ENCODE peak calls at places on chromosomes 16 and 17, in seven cellular contexts. V, R, P, Z, K, O and G are unnamed samples.

GRCh38 chr17:50350733-50351132 is 4.8 kb downstream of the XYLT2 start:
- DNase-seq in V (no peak), R (no peak), P (no peak), Z (no peak), K (no peak), O (no peak), G (no peak)

GRCh38 chr16:5216681-5217080 is 119.1 kb upstream of the EEF2KMT start:
- DNase-seq in V (no peak), R (no peak), P (no peak), Z (no peak), K (no peak), O (no peak), G (no peak)

GRCh38 chr16:1331712-1332617 is 1.5 kb upstream of the BAIAP3 start:
- DNase-seq in V (peak; percentile 34), R (no peak), P (no peak), Z (peak; percentile 46), K (no peak), O (peak; percentile 83), G (no peak)

GRCh38 chr17:65925606-65926307 is 266.2 kb downstream of the CEP112 start:
- DNase-seq in V (no peak), R (no peak), P (no peak), Z (no peak), K (no peak), O (no peak), G (no peak)

GRCh38 chr17:31371511-31372097 is 19.9 kb upstream of the RAB11FIP4 start:
- DNase-seq in V (peak; percentile 10), R (no peak), P (peak; percentile 41), Z (no peak), K (no peak), O (no peak), G (no peak)

GRCh38 chr17:66755944-66756290 is 79.0 kb upstream of the CACNG5 start:
- DNase-seq in V (no peak), R (no peak), P (no peak), Z (no peak), K (no peak), O (no peak), G (no peak)

GRCh38 chr16:30948087-30948955 is 547 bp upstream of the ORAI3 start:
- DNase-seq in V (no peak), R (no peak), P (peak; percentile 94), Z (peak; percentile 92), K (no peak), O (no peak), G (peak; percentile 91)

GRCh38 chr17:7083592-7083991 is 3.5 kb upstream of the CLEC10A start:
- DNase-seq in V (no peak), R (no peak), P (no peak), Z (no peak), K (no peak), O (no peak), G (no peak)

GRCh38 chr16:56228476-56228875 is 37.2 kb downstream of the GNAO1 start:
- DNase-seq in V (no peak), R (no peak), P (no peak), Z (no peak), K (no peak), O (no peak), G (no peak)

GRCh38 chr17:71085238-71086033 is 916.1 kb downstream of the KCNJ2 start:
- DNase-seq in V (no peak), R (no peak), P (no peak), Z (no peak), K (no peak), O (no peak), G (no peak)

GRCh38 chr17:70523407-70523806 is 354.1 kb downstream of the KCNJ2 start:
- DNase-seq in V (peak; percentile 24), R (no peak), P (no peak), Z (no peak), K (no peak), O (no peak), G (no peak)

GRCh38 chr17:80751460-80752368 is 207.1 kb downstream of the RPTOR start:
- DNase-seq in V (no peak), R (no peak), P (no peak), Z (peak; percentile 39), K (no peak), O (no peak), G (no peak)

GRCh38 chr17:20073056-20073979 is 64.2 kb downstream of the SPECC1 start:
- DNase-seq in V (no peak), R (peak; percentile 19), P (no peak), Z (peak; percentile 46), K (no peak), O (no peak), G (no peak)

GRCh38 chr17:49404371-49404770 is 10.3 kb downstream of the PHB1 start:
- DNase-seq in V (no peak), R (no peak), P (no peak), Z (no peak), K (no peak), O (peak; percentile 37), G (no peak)

GRCh38 chr16:17448640-17449638 is 21.8 kb downstream of the XYLT1 start:
- DNase-seq in V (no peak), R (no peak), P (no peak), Z (no peak), K (no peak), O (peak; percentile 26), G (no peak)